ENCODE peak calls at places on chromosomes 12 and 14, in seven cellular contexts. R, S, K, G, F, J and T are unnamed samples.

GRCh38 chr12:89393551-89394121 is 41.3 kb upstream of the DUSP6 start:
- DNase-seq in S (no peak), G (no peak), K (no peak), F (no peak), J (no peak), R (no peak), T (no peak)

GRCh38 chr14:74733241-74733640 is 20.3 kb downstream of the FCF1 start:
- DNase-seq in R (no peak), S (no peak), K (no peak), G (no peak), F (no peak), J (no peak), T (no peak)

GRCh38 chr12:79454338-79454777 is 236.4 kb downstream of the PAWR start:
- DNase-seq in G (no peak), J (no peak), R (no peak), F (no peak), K (peak), S (peak), T (no peak)

GRCh38 chr14:100246809-100247428 is 8.0 kb downstream of the YY1 start:
- DNase-seq in G (no peak), K (peak), J (no peak), R (no peak), S (peak), F (no peak), T (no peak)

GRCh38 chr12:55681142-55682077 is 26.3 kb downstream of the ITGA7 start:
- DNase-seq in R (peak), F (peak), S (peak), K (peak), J (no peak), G (peak), T (no peak)

GRCh38 chr12:39426636-39427245 is 16.2 kb downstream of the KIF21A start:
- DNase-seq in R (no peak), S (no peak), F (no peak), J (no peak), G (no peak), K (no peak), T (no peak)

GRCh38 chr12:21296751-21297406 is 37.8 kb downstream of the SLCO1A2 start:
- DNase-seq in G (no peak), F (no peak), J (no peak), R (no peak), K (peak), S (peak), T (no peak)

GRCh38 chr12:62698701-62699101 is 232.1 kb downstream of the MON2 start:
- DNase-seq in K (peak), J (no peak), F (no peak), G (no peak), S (peak), R (no peak), T (no peak)